ENCODE peak calls at places on chromosomes 2 and 18, in nine cellular contexts. W is A549, B is transverse colon, X is right lobe of liver, I is suprapubic skin, N is IMR-90, A is adrenal gland, F is heart left ventricle, Y is prostate gland. K is an unnamed sample.

GRCh38 chr2:236642584-236643291 is 73.1 kb downstream of the ACKR3 start:
- DNase-seq in W (peak), B (peak), X (no peak), I (peak), N (peak), A (peak), F (peak), Y (no peak), K (peak)

GRCh38 chr2:72919414-72920316 is 2.3 kb downstream of the EMX1 start:
- DNase-seq in W (no peak), B (no peak), X (no peak), I (no peak), N (no peak), A (no peak), F (no peak), Y (no peak), K (no peak)

GRCh38 chr2:186891219-186891621 is 42.2 kb upstream of the ZSWIM2 start:
- DNase-seq in W (no peak), B (no peak), X (no peak), I (no peak), N (no peak), A (no peak), F (no peak), Y (no peak), K (no peak)

GRCh38 chr2:54867457-54867856 is 144.0 kb downstream of the EML6 start:
- DNase-seq in W (no peak), B (no peak), X (no peak), I (no peak), N (no peak), A (no peak), F (no peak), Y (no peak), K (no peak)

GRCh38 chr2:39408351-39409136 is 28.5 kb downstream of the MAP4K3 start:
- DNase-seq in W (no peak), B (no peak), X (no peak), I (no peak), N (no peak), A (no peak), F (no peak), Y (no peak), K (no peak)

GRCh38 chr2:233837694-233838229 is 16.6 kb downstream of the HJURP start:
- DNase-seq in W (no peak), B (no peak), X (no peak), I (peak), N (no peak), A (no peak), F (no peak), Y (no peak), K (no peak)

GRCh38 chr2:182048088-182048487 is 62.4 kb downstream of the PPP1R1C start:
- DNase-seq in W (no peak), B (no peak), X (no peak), I (no peak), N (no peak), A (no peak), F (no peak), Y (no peak), K (no peak)

GRCh38 chr2:71243548-71244301 is 16.8 kb upstream of the PAIP2B start:
- DNase-seq in W (no peak), B (no peak), X (no peak), I (no peak), N (no peak), A (no peak), F (no peak), Y (no peak), K (no peak)

GRCh38 chr2:109433486-109433885 is 180.3 kb downstream of the SEPTIN10 start:
- DNase-seq in W (no peak), B (no peak), X (no peak), I (no peak), N (no peak), A (peak), F (peak), Y (no peak), K (no peak)

GRCh38 chr2:149800624-149801220 is 213.1 kb upstream of the MMADHC start:
- DNase-seq in W (no peak), B (no peak), X (no peak), I (no peak), N (peak), A (no peak), F (no peak), Y (no peak), K (no peak)

GRCh38 chr2:146720170-146720569 is 1124.7 kb upstream of the ACVR2A start:
- DNase-seq in W (no peak), B (no peak), X (no peak), I (no peak), N (no peak), A (no peak), F (no peak), Y (no peak), K (no peak)

GRCh38 chr2:235468978-235469694 is 24.7 kb upstream of the AGAP1 start:
- DNase-seq in W (peak), B (peak), X (no peak), I (no peak), N (peak), A (peak), F (no peak), Y (no peak), K (no peak)

GRCh38 chr2:43082878-43083261 is 143.5 kb downstream of the ZFP36L2 start:
- DNase-seq in W (no peak), B (no peak), X (no peak), I (no peak), N (no peak), A (no peak), F (no peak), Y (no peak), K (no peak)

GRCh38 chr2:168801961-168802824 is at the start of gene NOSTRIN:
- DNase-seq in W (peak), B (peak), X (no peak), I (no peak), N (peak), A (peak), F (no peak), Y (peak), K (peak)

GRCh38 chr18:48967545-48967944 is 16.8 kb upstream of the SMAD7 start:
- DNase-seq in W (no peak), B (no peak), X (no peak), I (no peak), N (no peak), A (no peak), F (no peak), Y (no peak), K (no peak)

GRCh38 chr2:26179446-26179907 is 6.6 kb downstream of the GAREM2 start:
- DNase-seq in W (no peak), B (no peak), X (no peak), I (no peak), N (no peak), A (no peak), F (no peak), Y (no peak), K (no peak)

GRCh38 chr2:239307921-239308620 is 92.7 kb downstream of the HDAC4 start:
- DNase-seq in W (no peak), B (peak), X (peak), I (peak), N (no peak), A (peak), F (no peak), Y (no peak), K (no peak)

GRCh38 chr2:219426534-219427136 is 8.0 kb upstream of the SPEG start:
- DNase-seq in W (no peak), B (peak), X (no peak), I (peak), N (no peak), A (no peak), F (no peak), Y (no peak), K (no peak)

GRCh38 chr2:69013123-69013836 is at the start of gene ANTXR1:
- DNase-seq in W (peak), B (peak), X (no peak), I (peak), N (peak), A (peak), F (peak), Y (peak), K (no peak)
- TF ChIP-seq POLR2A in W (peak), B (peak), X (no peak), I (no peak), N (peak), A (peak), F (no peak), Y (no peak), K (no peak)

DNA sequence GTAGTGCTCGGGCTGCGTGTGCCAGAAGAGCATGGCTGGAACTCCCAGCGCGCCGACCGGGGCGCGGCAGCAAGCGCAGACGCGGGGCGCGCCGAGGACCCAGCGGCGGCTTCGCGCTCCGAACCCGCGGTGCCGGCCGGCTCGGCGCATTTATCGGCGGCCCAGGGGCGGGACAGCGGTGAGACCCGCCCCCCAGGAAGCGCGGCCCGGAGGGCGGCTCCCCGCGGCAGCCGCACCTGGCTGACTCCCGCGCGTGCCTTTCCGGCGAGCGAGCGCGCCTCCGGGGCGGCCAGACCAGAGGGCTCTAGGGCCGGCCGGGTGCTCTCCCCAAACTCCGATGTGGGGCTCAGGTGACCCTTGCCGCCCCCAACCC is at the start of gene TFCP2L1:
- DNase-seq in W (peak), B (peak), X (no peak), I (no peak), N (no peak), A (no peak), F (no peak), Y (peak), K (peak)
- TF ChIP-seq POLR2A in W (peak), B (peak), X (peak), I (peak), N (no peak), A (no peak), F (no peak), Y (peak), K (no peak)

DNA sequence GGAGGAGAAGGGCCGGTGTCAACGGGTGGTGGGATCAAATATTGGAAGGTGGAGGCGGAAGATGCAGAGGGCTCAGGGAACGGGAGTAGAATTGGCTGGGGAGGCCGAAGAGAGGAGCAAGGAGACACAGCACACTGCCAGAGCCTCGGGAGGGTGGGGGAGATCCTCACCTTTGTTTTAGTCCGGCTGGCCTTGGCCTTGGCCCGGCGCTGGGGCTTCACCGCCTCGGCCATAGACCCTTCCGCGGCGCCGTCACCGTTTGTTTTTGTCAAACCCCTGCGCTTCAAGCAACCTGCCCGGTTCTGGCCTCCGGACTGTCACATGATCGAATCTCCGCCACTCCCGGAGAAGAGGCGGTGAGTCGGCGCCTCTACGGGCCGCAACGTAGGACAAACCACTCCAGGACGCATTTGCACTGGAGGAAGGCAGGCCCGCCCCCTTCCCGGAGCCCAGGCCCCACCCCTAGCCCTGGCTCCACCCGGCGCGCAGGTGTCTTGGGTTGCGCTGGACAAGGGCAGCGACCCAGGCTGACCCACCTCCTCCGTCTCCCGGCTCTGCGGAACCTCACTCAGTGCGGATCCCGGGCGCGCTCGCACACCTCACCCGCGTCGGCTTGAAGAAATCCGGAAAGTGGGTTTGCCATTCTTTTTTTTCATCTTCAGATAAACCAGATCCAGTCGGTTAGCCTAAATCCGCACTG is at the start of gene EPG5:
- DNase-seq in W (peak), B (peak), X (peak), I (peak), N (peak), A (peak), F (peak), Y (peak), K (peak)
- TF ChIP-seq POLR2A in W (peak), B (peak), X (peak), I (peak), N (peak), A (peak), F (peak), Y (peak), K (peak)

GRCh38 chr18:3247243-3248061 is at the start of gene MYL12A:
- DNase-seq in W (peak), B (peak), X (peak), I (peak), N (peak), A (peak), F (peak), Y (peak), K (peak)

GRCh38 chr18:3246636-3247242 is 862 bp upstream of the MYL12A start:
- DNase-seq in W (no peak), B (peak), X (no peak), I (no peak), N (no peak), A (peak), F (no peak), Y (no peak), K (no peak)

GRCh38 chr18:3248062-3248669 is 565 bp downstream of the MYL12A start:
- DNase-seq in W (no peak), B (peak), X (no peak), I (no peak), N (peak), A (peak), F (no peak), Y (no peak), K (no peak)

GRCh38 chr18:3245185-3245564 is 2.4 kb upstream of the MYL12A start:
- DNase-seq in W (no peak), B (no peak), X (no peak), I (no peak), N (no peak), A (no peak), F (no peak), Y (no peak), K (no peak)

GRCh38 chr18:3245853-3246635 is 1.6 kb upstream of the MYL12A start:
- DNase-seq in W (peak), B (peak), X (peak), I (peak), N (peak), A (peak), F (peak), Y (peak), K (peak)
- TF ChIP-seq POLR2A in W (no peak), B (no peak), X (peak), I (no peak), N (peak), A (peak), F (peak), Y (no peak), K (peak)

DNA sequence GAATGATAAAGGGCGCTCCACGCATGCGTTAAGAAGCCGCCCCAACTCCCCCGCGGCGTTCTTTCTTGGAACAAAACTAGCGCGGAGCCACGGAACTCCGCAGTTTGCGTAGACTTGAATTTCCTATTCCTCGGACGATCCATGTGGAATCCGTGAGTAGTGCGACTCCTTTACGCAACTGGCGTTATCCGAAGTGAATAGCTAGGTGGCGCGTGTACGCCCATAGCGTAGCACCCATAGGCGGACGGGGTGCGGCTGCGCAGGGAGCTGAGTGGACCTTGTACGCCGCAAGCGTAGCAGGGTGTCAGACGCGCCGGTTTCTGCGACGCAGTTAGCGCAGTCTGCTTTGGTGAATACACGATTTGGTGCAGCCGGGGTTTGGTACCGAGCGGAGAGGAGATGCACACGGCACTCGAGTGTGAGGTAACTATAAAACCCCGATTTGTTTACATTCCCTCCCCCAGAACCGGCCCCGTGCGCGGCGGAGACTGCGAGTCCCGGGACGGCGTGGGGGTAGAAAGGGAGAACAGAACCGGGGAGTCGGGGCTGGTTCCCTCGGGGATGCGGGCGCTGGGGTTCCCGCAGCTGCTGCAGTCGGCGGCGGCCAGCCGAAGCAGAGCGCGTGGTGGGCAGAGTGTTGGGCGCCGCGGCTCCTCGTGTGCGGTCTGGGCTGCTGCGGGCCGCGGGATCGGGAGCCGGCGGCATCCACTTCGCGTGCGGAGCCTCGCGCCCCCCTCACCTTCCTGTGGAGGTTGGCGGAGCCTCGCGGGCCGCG is at the start of gene SLC39A10:
- DNase-seq in W (peak), B (peak), X (peak), I (peak), N (peak), A (peak), F (peak), Y (peak), K (peak)
- TF ChIP-seq POLR2A in W (peak), B (peak), X (peak), I (peak), N (peak), A (peak), F (peak), Y (peak), K (peak)

GRCh38 chr18:13617826-13618515 is 108.4 kb downstream of the FAM210A start:
- DNase-seq in W (no peak), B (no peak), X (no peak), I (no peak), N (no peak), A (no peak), F (no peak), Y (no peak), K (no peak)

GRCh38 chr18:13620206-13620672 is 106.1 kb downstream of the FAM210A start:
- DNase-seq in W (no peak), B (no peak), X (no peak), I (no peak), N (no peak), A (no peak), F (no peak), Y (no peak), K (no peak)

GRCh38 chr18:13618760-13619438 is 107.5 kb downstream of the FAM210A start:
- DNase-seq in W (no peak), B (no peak), X (no peak), I (no peak), N (no peak), A (no peak), F (no peak), Y (no peak), K (no peak)

GRCh38 chr18:13620818-13621445 is 105.4 kb downstream of the FAM210A start:
- DNase-seq in W (no peak), B (no peak), X (no peak), I (no peak), N (no peak), A (no peak), F (no peak), Y (no peak), K (no peak)

GRCh38 chr18:13619505-13620205 is 106.7 kb downstream of the FAM210A start:
- DNase-seq in W (no peak), B (no peak), X (no peak), I (no peak), N (no peak), A (no peak), F (no peak), Y (no peak), K (no peak)
- TF ChIP-seq POLR2A in W (no peak), B (no peak), X (no peak), I (no peak), N (no peak), A (no peak), F (no peak), Y (no peak), K (no peak)

DNA sequence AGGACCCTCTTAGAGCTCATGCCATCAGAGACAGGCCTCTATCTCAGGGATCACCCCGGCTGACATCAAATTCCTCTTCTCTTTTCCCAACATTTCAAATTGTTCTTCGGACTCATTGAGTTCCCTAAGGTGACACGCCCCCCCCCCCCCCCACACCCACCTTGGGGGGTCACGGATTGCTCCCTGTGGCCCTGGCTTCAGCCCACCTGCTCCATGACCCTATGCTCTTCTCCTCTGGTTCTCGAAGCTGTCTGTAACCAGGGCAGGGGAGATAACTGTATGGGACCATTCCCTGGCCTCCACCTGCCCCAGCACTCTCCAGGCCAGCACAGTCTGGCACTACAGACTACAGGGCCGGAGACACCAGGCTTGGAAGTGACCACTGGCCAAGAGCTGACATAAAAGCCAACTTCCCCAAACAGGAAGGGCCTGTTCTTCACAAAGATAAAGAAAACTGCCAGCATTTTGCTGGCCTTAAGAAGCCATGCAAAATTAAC is 7.1 kb downstream of the MTERF4 start:
- DNase-seq in W (no peak), B (no peak), X (no peak), I (no peak), N (no peak), A (no peak), F (no peak), Y (no peak), K (no peak)
- TF ChIP-seq POLR2A in W (no peak), B (no peak), X (no peak), I (no peak), N (no peak), A (no peak), F (no peak), Y (no peak), K (no peak)

K was measured in breast epithelium.